ENCODE peak calls at places on chromosome 3, in ten cellular contexts. J is BE2C, T is cardiac muscle cell, V is adrenal gland, C is stomach, Y is mucosa of descending colon, D is esophagus squamous epithelium, W is colonic mucosa, Q is IMR-90, G is suprapubic skin. E is an unnamed sample.

GRCh38 chr3:4741404-4742307 is 237.6 kb upstream of the BHLHE40 start:
- DNase-seq in J (no peak), T (no peak), V (peak; percentile 83), C (peak; percentile 65), Y (peak; percentile 69), D (no peak), W (peak; percentile 73), Q (peak; percentile 99), G (no peak), E (peak; percentile 41)

GRCh38 chr3:51992017-51992682 is 3.5 kb downstream of the RPL29 start:
- DNase-seq in J (no peak), T (no peak), V (no peak), C (no peak), Y (no peak), D (no peak), W (no peak), Q (no peak), G (no peak), E (no peak)

GRCh38 chr3:59877679-59878427 is 828.0 kb upstream of the CFAP20DC start:
- DNase-seq in J (no peak), T (no peak), V (no peak), C (no peak), Y (no peak), D (no peak), W (no peak), Q (peak; percentile 8), G (no peak), E (no peak)

GRCh38 chr3:151234825-151235224 is 31.8 kb upstream of the GPR171 start:
- DNase-seq in J (no peak), T (no peak), V (no peak), C (no peak), Y (no peak), D (no peak), W (no peak), Q (no peak), G (no peak), E (no peak)

GRCh38 chr3:101635954-101636798 is 40.8 kb downstream of the ZBTB11 start:
- DNase-seq in J (peak; percentile 84), T (peak; percentile 70), V (peak; percentile 65), C (peak; percentile 58), Y (peak; percentile 62), D (no peak), W (peak; percentile 56), Q (peak; percentile 20), G (no peak), E (no peak)

GRCh38 chr3:141250828-141251227 is 19.2 kb downstream of the PXYLP1 start:
- DNase-seq in J (no peak), T (no peak), V (no peak), C (no peak), Y (no peak), D (no peak), W (no peak), Q (peak; percentile 62), G (no peak), E (no peak)

GRCh38 chr3:155391104-155391503 is 97.6 kb upstream of the STRIT1 start:
- DNase-seq in J (no peak), T (no peak), V (no peak), C (no peak), Y (no peak), D (no peak), W (no peak), Q (peak; percentile 25), G (no peak), E (no peak)

GRCh38 chr3:126081618-126082333 is 2.1 kb downstream of the SLC41A3 start:
- DNase-seq in J (peak; percentile 59), T (no peak), V (peak; percentile 46), C (peak; percentile 38), Y (no peak), D (no peak), W (no peak), Q (peak; percentile 43), G (no peak), E (no peak)

GRCh38 chr3:168218600-168218999 is 122.9 kb upstream of the GOLIM4 start:
- DNase-seq in J (no peak), T (no peak), V (no peak), C (no peak), Y (no peak), D (no peak), W (no peak), Q (no peak), G (no peak), E (no peak)
- TF ChIP-seq CTCF in J (no peak), T (no peak), V (no peak), C (no peak), Y (no peak), D (no peak), W (no peak), Q (no peak), G (no peak), E (no peak)

GRCh38 chr3:69020424-69020823 is 6.9 kb upstream of the EOGT start:
- DNase-seq in J (no peak), T (no peak), V (no peak), C (no peak), Y (no peak), D (no peak), W (no peak), Q (no peak), G (no peak), E (no peak)

GRCh38 chr3:69016102-69016501 is 2.6 kb upstream of the EOGT start:
- DNase-seq in J (no peak), T (no peak), V (no peak), C (no peak), Y (no peak), D (no peak), W (no peak), Q (no peak), G (no peak), E (no peak)

GRCh38 chr3:69016901-69017300 is 3.4 kb upstream of the EOGT start:
- DNase-seq in J (no peak), T (no peak), V (no peak), C (no peak), Y (no peak), D (no peak), W (no peak), Q (no peak), G (no peak), E (no peak)

DNA sequence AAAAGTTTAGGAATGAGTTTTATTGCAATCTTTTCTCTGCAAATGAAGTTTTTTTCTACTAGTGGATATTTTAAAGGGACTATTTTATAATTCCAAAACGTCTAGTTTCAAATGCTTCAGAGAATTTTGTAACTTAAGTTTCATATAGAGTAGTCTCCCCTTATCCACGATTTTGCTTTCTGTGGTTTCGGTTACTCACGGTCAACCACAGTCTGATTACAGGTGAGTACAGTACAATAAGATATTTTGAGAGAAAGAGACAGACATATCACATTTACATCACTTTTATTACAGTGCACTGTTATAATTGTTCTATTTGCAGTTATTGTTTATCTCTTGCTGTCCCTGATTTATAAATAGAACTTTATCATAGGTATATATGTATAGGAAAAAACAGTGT is 7.4 kb upstream of the EOGT start:
- DNase-seq in J (no peak), T (no peak), V (no peak), C (no peak), Y (no peak), D (no peak), W (no peak), Q (no peak), G (no peak), E (no peak)
- H3K36me3 ChIP-seq in J (peaks cover 12% of the 10 kb centered on the region), T (peaks cover 32% of the 10 kb centered on the region), V (peaks cover 43% of the 10 kb centered on the region), C (peaks cover 12% of the 10 kb centered on the region), Y (no peaks in the 10 kb centered on the region), D (peaks cover 67% of the 10 kb centered on the region), W (no peaks in the 10 kb centered on the region), Q (peaks cover 22% of the 10 kb centered on the region), G (peaks cover 36% of the 10 kb centered on the region), E (peaks cover 21% of the 10 kb centered on the region)

GRCh38 chr3:37770938-37771918 is 90.5 kb upstream of the CTDSPL start:
- DNase-seq in J (peak; percentile 46), T (peak; percentile 59), V (peak; percentile 62), C (peak; percentile 64), Y (no peak), D (no peak), W (no peak), Q (no peak), G (no peak), E (no peak)
- H3K4me1 ChIP-seq in J (peaks cover 19% of the 10 kb centered on the region), T (peaks cover 51% of the 10 kb centered on the region), V (peaks cover 24% of the 10 kb centered on the region), C (peaks cover 34% of the 10 kb centered on the region), Y (no peaks in the 10 kb centered on the region), D (peaks cover 3% of the 10 kb centered on the region), W (no peaks in the 10 kb centered on the region), Q (no peaks in the 10 kb centered on the region), G (peaks cover under 1% of the 10 kb centered on the region), E (peaks cover 41% of the 10 kb centered on the region)

DNA sequence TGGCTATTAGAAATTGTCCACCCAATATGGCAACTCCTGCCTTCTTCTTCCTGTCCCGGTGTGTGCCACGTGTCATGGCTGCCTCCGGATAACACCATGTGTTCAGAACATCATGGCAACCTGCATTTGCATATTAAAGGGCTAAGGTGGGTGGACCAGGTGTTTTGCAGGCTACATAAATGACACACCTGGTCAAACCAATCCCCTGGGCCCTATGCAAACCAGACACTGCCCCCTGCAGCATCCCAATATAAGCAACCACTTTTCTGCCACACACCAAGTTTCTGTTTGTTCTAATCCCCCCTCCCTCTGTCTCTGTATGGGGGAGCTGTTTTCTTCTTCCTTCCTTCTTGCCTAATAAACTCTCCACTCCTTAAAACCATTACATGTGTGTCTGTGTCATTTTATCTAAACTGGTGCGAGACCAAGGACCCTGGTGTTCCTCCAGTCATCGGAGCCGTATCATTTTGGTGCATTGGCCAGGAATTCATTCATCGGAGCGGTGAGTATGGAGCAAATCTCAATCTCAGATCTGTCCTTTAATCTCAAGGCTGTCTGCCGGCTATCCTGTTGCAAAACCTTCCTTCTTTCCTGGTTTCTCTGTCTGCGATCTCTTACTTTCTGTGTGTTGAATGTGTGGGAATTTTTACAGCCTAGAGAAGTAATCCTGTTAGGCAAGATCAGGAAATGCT is 44.5 kb downstream of the NCEH1 start:
- DNase-seq in J (no peak), T (no peak), V (no peak), C (no peak), Y (no peak), D (no peak), W (no peak), Q (no peak), G (no peak), E (no peak)
- TF ChIP-seq CTCF in J (peak; percentile 1), T (peak; percentile 51), V (no peak), C (no peak), Y (no peak), D (no peak), W (no peak), Q (peak; percentile 31), G (no peak), E (no peak)